ENCODE peak calls at places on chromosomes 1 and 21, in ten cellular contexts. E, J, M, V, D, B, U, Z, P and Q are unnamed samples. For H3K36me3, the result is how much of the 10 kb centered on the place peaks cover.

GRCh38 chr1:51629918-51630317 is 13.0 kb downstream of the OSBPL9 start:
- DNase-seq in J (no peak), P (no peak), B (no peak), D (no peak), V (no peak), M (no peak), E (no peak), U (no peak), Z (no peak), Q (no peak)

GRCh38 chr1:106113851-106114250 is 942.6 kb upstream of the PRMT6 start:
- DNase-seq in U (no peak), D (no peak), M (no peak), Z (no peak), E (no peak), B (no peak), P (no peak), V (no peak), J (no peak), Q (no peak)

GRCh38 chr1:218524986-218525385 is 179.8 kb downstream of the TGFB2 start:
- DNase-seq in E (no peak), D (no peak), V (no peak), Z (no peak), B (no peak), M (no peak), J (no peak), P (no peak), U (no peak), Q (no peak)

GRCh38 chr1:23613191-23614126 is 54.2 kb upstream of the ID3 start:
- DNase-seq in V (no peak), B (no peak), P (no peak), M (no peak), E (no peak), Z (no peak), D (no peak), J (no peak), U (no peak), Q (no peak)

GRCh38 chr1:23624440-23624839 is 65.1 kb upstream of the ID3 start:
- DNase-seq in J (no peak), B (no peak), V (no peak), P (no peak), U (no peak), Z (no peak), E (no peak), M (no peak), D (no peak), Q (no peak)

GRCh38 chr1:234488954-234489691 is 10.1 kb upstream of the TARBP1 start:
- DNase-seq in M (no peak), U (no peak), V (no peak), D (no peak), P (no peak), B (no peak), J (no peak), Z (peak), E (no peak), Q (no peak)

GRCh38 chr1:203644661-203645510 is 18.3 kb downstream of the ATP2B4 start:
- DNase-seq in E (no peak), D (no peak), U (peak), P (peak), Z (peak), B (no peak), J (peak), M (peak), V (no peak), Q (no peak)

GRCh38 chr1:203867816-203868215 is 6.4 kb downstream of the SNRPE start:
- DNase-seq in D (no peak), B (no peak), U (no peak), M (no peak), V (no peak), P (no peak), Z (no peak), J (no peak), E (no peak), Q (no peak)

GRCh38 chr1:66242646-66243547 is 291.1 kb upstream of the SGIP1 start:
- DNase-seq in P (peak), E (no peak), M (peak), J (peak), V (peak), B (peak), Z (peak), U (peak), D (peak), Q (peak)

GRCh38 chr21:39666026-39666425 is 53.3 kb downstream of the B3GALT5 start:
- DNase-seq in Z (no peak), P (no peak), V (no peak), E (peak), J (no peak), M (no peak), B (no peak), D (no peak), U (no peak), Q (no peak)

GRCh38 chr1:109201123-109201703 is 12.5 kb upstream of the SARS1 start:
- DNase-seq in Z (peak), B (peak), U (no peak), V (no peak), J (peak), D (no peak), P (peak), E (no peak), M (peak), Q (peak)

GRCh38 chr1:155064109-155064812 is 721 bp downstream of the EFNA4 start:
- DNase-seq in Z (no peak), D (no peak), P (no peak), M (peak), E (no peak), V (no peak), J (no peak), U (no peak), B (peak), Q (no peak)

GRCh38 chr1:154568165-154568815 is 712 bp downstream of the CHRNB2 start:
- DNase-seq in U (no peak), P (no peak), V (no peak), M (no peak), Z (no peak), E (no peak), D (no peak), B (no peak), J (no peak), Q (no peak)

GRCh38 chr1:30407030-30407861 is 316.1 kb downstream of the MATN1 start:
- DNase-seq in B (no peak), D (peak), P (no peak), U (peak), Z (no peak), M (no peak), E (peak), V (no peak), J (peak), Q (no peak)

GRCh38 chr1:244836598-244836997 is 1.1 kb downstream of the COX20 start:
- DNase-seq in Z (no peak), B (no peak), M (peak), E (no peak), P (peak), D (no peak), V (no peak), J (no peak), U (no peak), Q (no peak)

GRCh38 chr1:233172201-233172600 is 123.3 kb downstream of the PCNX2 start:
- DNase-seq in V (peak), E (no peak), Z (peak), M (peak), U (no peak), D (no peak), P (peak), B (no peak), J (peak), Q (no peak)

GRCh38 chr1:47937586-47937985 is 59.6 kb downstream of the TRABD2B start:
- DNase-seq in E (no peak), Z (no peak), D (no peak), P (no peak), J (no peak), V (no peak), B (no peak), U (no peak), M (no peak), Q (no peak)

GRCh38 chr21:16347223-16347622 is 617.4 kb downstream of the USP25 start:
- DNase-seq in P (no peak), U (no peak), J (no peak), B (no peak), Z (no peak), E (no peak), D (no peak), V (no peak), M (no peak), Q (no peak)

GRCh38 chr1:161069731-161070270 is at the start of gene ARHGAP30:
- DNase-seq in U (peak), B (peak), P (no peak), E (no peak), V (no peak), Z (no peak), M (no peak), J (no peak), D (peak), Q (peak)

GRCh38 chr1:24742090-24742938 is 2.9 kb upstream of the CLIC4 start:
- DNase-seq in V (no peak), Z (no peak), J (peak), M (peak), E (no peak), B (no peak), U (peak), P (peak), D (no peak), Q (peak)

GRCh38 chr1:10528066-10529014 is 53.6 kb downstream of the PEX14 start:
- DNase-seq in U (peak), D (no peak), B (no peak), V (peak), E (no peak), P (peak), Z (peak), J (peak), M (peak), Q (no peak)

GRCh38 chr1:23791434-23792047 is 596 bp downstream of the LYPLA2 start:
- DNase-seq in U (no peak), E (no peak), M (no peak), B (peak), J (no peak), V (no peak), P (no peak), D (peak), Z (peak), Q (peak)

GRCh38 chr21:44296916-44297315 is 2.9 kb upstream of the PFKL start:
- DNase-seq in B (no peak), U (no peak), J (no peak), Z (no peak), P (no peak), V (no peak), E (no peak), D (no peak), M (no peak), Q (no peak)

GRCh38 chr1:81592263-81592662 is 208.5 kb upstream of the ADGRL2 start:
- DNase-seq in Z (no peak), M (no peak), D (no peak), V (no peak), E (no peak), B (no peak), J (no peak), P (peak), U (no peak), Q (no peak)

GRCh38 chr21:45234906-45235305 is 52.8 kb downstream of the POFUT2 start:
- DNase-seq in D (no peak), B (no peak), U (no peak), E (no peak), J (no peak), Z (no peak), V (no peak), M (no peak), P (no peak), Q (no peak)

GRCh38 chr1:66598670-66599069 is 64.7 kb downstream of the SGIP1 start:
- DNase-seq in J (peak), U (no peak), V (no peak), Z (peak), D (no peak), P (peak), M (peak), B (no peak), E (no peak), Q (no peak)

GRCh38 chr1:211813590-211813989 is 17.0 kb downstream of the LPGAT1 start:
- DNase-seq in M (peak), B (peak), E (no peak), V (no peak), D (peak), P (peak), U (no peak), J (no peak), Z (peak), Q (peak)

GRCh38 chr1:92310185-92310597 is 11.3 kb downstream of the RPAP2 start:
- DNase-seq in D (no peak), V (no peak), U (no peak), Z (peak), M (peak), P (peak), E (no peak), J (no peak), B (no peak), Q (no peak)

GRCh38 chr1:215273838-215274516 is 191.4 kb downstream of the KCNK2 start:
- DNase-seq in V (peak), B (no peak), D (no peak), U (no peak), P (peak), Z (peak), E (no peak), J (peak), M (peak), Q (no peak)

DNA sequence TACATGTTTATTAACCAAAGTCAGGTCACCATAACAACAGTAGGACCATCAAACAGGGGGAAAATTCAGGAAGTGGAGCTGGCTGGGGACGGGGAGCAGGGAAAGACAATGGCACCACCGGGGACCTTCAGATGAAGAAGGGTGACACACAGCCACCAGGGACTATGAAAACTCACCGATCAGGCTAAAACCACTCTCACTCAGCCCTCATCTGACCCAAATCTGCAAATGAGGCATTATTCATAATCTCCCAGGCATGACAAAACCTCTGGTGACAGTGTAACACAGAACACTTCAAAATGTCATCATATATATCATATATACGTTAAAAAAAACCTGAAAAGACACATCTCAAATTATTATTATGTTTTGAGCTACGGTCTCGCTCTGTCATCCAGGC is 11.2 kb downstream of the MKNK1 start:
- DNase-seq in B (no peak), Z (no peak), E (no peak), U (no peak), M (no peak), P (no peak), D (no peak), V (no peak), J (no peak), Q (no peak)
- H3K36me3 ChIP-seq in B (under half), Z (under half), E (under half), U (under half), M (under half), P (under half), D (half or more), V (under half), J (under half), Q (half or more)

DNA sequence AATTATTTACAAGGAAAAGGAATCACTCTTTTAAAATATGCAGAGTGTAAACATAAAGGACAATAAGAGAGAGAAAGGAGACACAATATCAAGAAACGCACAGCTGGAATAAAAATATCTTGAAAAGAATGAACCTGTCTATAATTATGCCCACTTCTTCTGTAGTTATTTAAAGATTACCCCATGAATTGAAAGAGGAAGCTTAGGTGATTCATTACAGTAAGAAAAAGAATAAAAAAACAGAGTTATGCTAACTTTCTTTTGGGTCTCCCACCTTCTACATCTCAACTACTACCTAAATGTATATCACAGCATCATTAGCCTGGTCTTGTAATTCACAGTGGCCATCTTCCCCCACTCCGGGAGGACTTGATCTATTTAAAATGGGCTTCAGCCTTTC is 182.1 kb downstream of the MRPL39 start:
- DNase-seq in B (no peak), P (no peak), J (no peak), E (no peak), V (no peak), Z (no peak), D (no peak), M (no peak), U (no peak), Q (no peak)
- H3K4me3 ChIP-seq in B (no peak), P (no peak), J (no peak), E (no peak), V (no peak), Z (no peak), D (no peak), M (no peak), U (no peak), Q (no peak)

DNA sequence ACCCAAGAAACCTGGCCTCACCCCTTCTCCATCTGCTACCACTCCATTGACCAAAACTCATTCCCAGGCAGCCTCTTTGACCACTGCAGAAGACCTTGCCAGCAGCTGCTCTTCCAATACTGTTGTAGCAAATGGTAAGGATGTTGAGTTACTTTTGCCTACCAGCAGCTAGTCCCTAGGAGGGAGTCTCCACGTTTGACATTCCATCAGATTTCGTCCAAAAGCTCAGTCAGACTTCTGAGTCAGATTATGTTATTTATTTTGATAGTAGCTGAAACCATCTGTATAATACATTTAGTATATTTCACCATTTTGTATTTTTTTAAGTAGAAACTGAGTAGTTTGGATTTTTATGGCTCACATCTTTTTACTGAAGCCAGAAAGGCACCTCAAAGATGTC is 51.5 kb upstream of the WNT2B start:
- DNase-seq in D (no peak), Z (no peak), V (no peak), P (peak), J (peak), B (no peak), E (no peak), U (no peak), M (peak), Q (no peak)
- H3K36me3 ChIP-seq in D (under half), Z (under half), V (under half), P (under half), J (under half), B (under half), E (under half), U (under half), M (under half), Q (under half)

GRCh38 chr1:114453361-114453784 is 57.6 kb downstream of the TRIM33 start:
- DNase-seq in Z (no peak), E (no peak), B (no peak), M (no peak), D (no peak), P (no peak), V (no peak), J (no peak), U (no peak), Q (no peak)

GRCh38 chr1:114457675-114458074 is 53.3 kb downstream of the TRIM33 start:
- DNase-seq in E (no peak), V (no peak), P (no peak), J (no peak), M (no peak), U (no peak), D (no peak), Z (no peak), B (no peak), Q (no peak)

GRCh38 chr1:114454539-114454938 is 56.5 kb downstream of the TRIM33 start:
- DNase-seq in U (no peak), D (no peak), P (no peak), M (no peak), B (peak), Z (no peak), V (no peak), J (no peak), E (no peak), Q (no peak)

GRCh38 chr1:114456586-114456985 is 54.4 kb downstream of the TRIM33 start:
- DNase-seq in P (no peak), U (no peak), M (no peak), D (no peak), V (no peak), J (no peak), E (no peak), B (no peak), Z (no peak), Q (no peak)

GRCh38 chr1:114455102-114455785 is 55.8 kb downstream of the TRIM33 start:
- DNase-seq in M (peak), Z (peak), U (no peak), J (peak), E (no peak), P (peak), B (no peak), D (no peak), V (no peak), Q (no peak)
- H3K4me3 ChIP-seq in M (no peak), Z (no peak), U (no peak), J (no peak), E (no peak), P (no peak), B (no peak), D (no peak), V (no peak), Q (no peak)

DNA sequence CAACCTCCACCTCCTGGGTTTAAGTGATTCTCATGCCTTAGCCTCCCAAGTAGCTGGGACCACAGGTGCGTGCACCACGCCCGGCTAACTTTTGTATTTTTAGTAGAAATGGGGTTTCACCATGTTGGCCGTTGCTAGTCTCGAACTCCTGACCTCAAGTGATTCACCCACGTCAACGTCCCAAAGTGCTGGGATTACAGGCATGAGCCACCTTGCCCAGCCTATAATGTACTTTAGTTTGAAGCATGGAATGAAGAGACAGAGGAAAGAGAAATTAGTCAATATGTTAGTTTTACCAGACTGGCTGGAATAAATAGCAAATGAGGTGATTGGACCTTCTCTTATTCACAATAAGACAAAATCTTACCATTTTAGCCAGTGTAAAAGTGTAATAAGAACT is 89.0 kb downstream of the GTF2B start:
- DNase-seq in B (no peak), V (no peak), M (no peak), D (no peak), P (no peak), E (no peak), U (no peak), J (peak), Z (no peak), Q (no peak)
- H3K36me3 ChIP-seq in B (under half), V (under half), M (under half), D (under half), P (under half), E (under half), U (under half), J (under half), Z (under half), Q (under half)

GRCh38 chr1:28374297-28374696 is 4.8 kb downstream of the PHACTR4 start:
- DNase-seq in V (no peak), J (no peak), M (peak), E (no peak), B (no peak), U (no peak), P (peak), D (no peak), Z (no peak), Q (no peak)

GRCh38 chr1:28370220-28371010 is 875 bp downstream of the PHACTR4 start:
- DNase-seq in U (no peak), B (peak), D (no peak), J (peak), Z (peak), P (peak), M (peak), E (no peak), V (no peak), Q (no peak)

GRCh38 chr1:28369518-28370219 is at the start of gene PHACTR4:
- DNase-seq in Z (peak), M (peak), U (peak), J (peak), E (no peak), P (peak), D (peak), B (peak), V (peak), Q (peak)

GRCh38 chr1:28369225-28369517 is 369 bp upstream of the PHACTR4 start:
- DNase-seq in E (no peak), M (no peak), J (no peak), P (no peak), B (no peak), V (no peak), Z (no peak), D (no peak), U (no peak), Q (no peak)

GRCh38 chr1:28371011-28371378 is 1.5 kb downstream of the PHACTR4 start:
- DNase-seq in V (no peak), Z (no peak), J (no peak), B (no peak), P (peak), E (no peak), D (no peak), M (no peak), U (no peak), Q (no peak)
- H3K4me3 ChIP-seq in V (peak), Z (peak), J (no peak), B (no peak), P (peak), E (peak), D (peak), M (peak), U (no peak), Q (peak)

DNA sequence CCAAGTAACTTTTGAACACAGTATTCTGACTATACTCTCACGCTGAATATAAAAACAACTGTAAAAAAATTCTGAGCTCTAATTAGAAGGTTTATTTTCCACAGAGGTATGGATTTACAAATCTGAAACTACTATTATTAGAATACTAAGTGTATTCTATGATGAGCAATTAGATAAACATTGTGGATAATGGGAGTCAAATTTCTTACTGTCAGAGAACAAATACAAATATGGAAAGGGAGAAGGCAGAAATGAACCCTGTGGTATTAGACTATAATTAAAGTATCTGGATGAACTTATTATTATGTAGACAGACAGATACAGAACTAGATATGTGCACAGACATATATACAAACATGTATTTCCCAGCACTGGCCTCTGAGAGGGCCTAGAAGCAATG is 22.6 kb downstream of the ALDH9A1 start:
- DNase-seq in U (no peak), D (no peak), P (no peak), J (no peak), E (no peak), M (no peak), B (no peak), Z (peak), V (no peak), Q (no peak)
- H3K36me3 ChIP-seq in U (under half), D (half or more), P (under half), J (under half), E (half or more), M (under half), B (under half), Z (half or more), V (under half), Q (half or more)